ENCODE peak calls at places on chromosomes 16 and 17, in ten cellular contexts. N, R, T, G, O, E, K, Q, L and Z are unnamed samples.
A peak's percentile ranks its signal among the peaks of the same experiment; 100 is the strongest.

GRCh38 chr17:62720126-62720850 is 87.8 kb downstream of the MARCHF10 start:
- DNase-seq in N (no peak), R (no peak), T (no peak), G (peak; percentile 49), O (no peak), E (no peak), K (peak; percentile 18), Q (no peak), L (no peak), Z (no peak)

GRCh38 chr17:40100419-40100668 is at the start of gene NR1D1:
- DNase-seq in N (no peak), R (no peak), T (no peak), G (no peak), O (no peak), E (no peak), K (no peak), Q (no peak), L (no peak), Z (no peak)

GRCh38 chr17:2122641-2123302 is 67.9 kb downstream of the HIC1 start:
- DNase-seq in N (peak; percentile 49), R (no peak), T (peak; percentile 56), G (peak; percentile 81), O (no peak), E (no peak), K (no peak), Q (peak; percentile 68), L (peak; percentile 63), Z (no peak)

GRCh38 chr17:10968007-10968406 is 130.1 kb upstream of the PIRT start:
- DNase-seq in N (no peak), R (no peak), T (no peak), G (no peak), O (no peak), E (no peak), K (no peak), Q (no peak), L (no peak), Z (no peak)

GRCh38 chr17:41734949-41735313 is 488 bp upstream of the HAP1 start:
- DNase-seq in N (no peak), R (no peak), T (no peak), G (no peak), O (no peak), E (no peak), K (no peak), Q (no peak), L (no peak), Z (no peak)

GRCh38 chr17:57874058-57874419 is 24.2 kb upstream of the MRPS23 start:
- DNase-seq in N (no peak), R (no peak), T (no peak), G (no peak), O (no peak), E (no peak), K (no peak), Q (no peak), L (no peak), Z (no peak)

GRCh38 chr17:45098081-45098868 is 34.0 kb downstream of the PLCD3 start:
- DNase-seq in N (no peak), R (no peak), T (no peak), G (peak; percentile 25), O (no peak), E (no peak), K (no peak), Q (no peak), L (no peak), Z (no peak)

GRCh38 chr16:55329791-55330190 is 5.8 kb downstream of the IRX6 start:
- DNase-seq in N (no peak), R (no peak), T (no peak), G (no peak), O (no peak), E (no peak), K (no peak), Q (no peak), L (no peak), Z (no peak)

GRCh38 chr16:70746708-70747424 is 54.1 kb downstream of the VAC14 start:
- DNase-seq in N (no peak), R (peak; percentile 90), T (no peak), G (peak; percentile 85), O (no peak), E (no peak), K (peak; percentile 94), Q (peak; percentile 76), L (peak; percentile 75), Z (no peak)
- TF ChIP-seq CTCF in N (no peak), R (no peak), T (no peak), G (no peak), O (no peak), E (no peak), K (no peak), Q (no peak), L (no peak), Z (no peak)

DNA sequence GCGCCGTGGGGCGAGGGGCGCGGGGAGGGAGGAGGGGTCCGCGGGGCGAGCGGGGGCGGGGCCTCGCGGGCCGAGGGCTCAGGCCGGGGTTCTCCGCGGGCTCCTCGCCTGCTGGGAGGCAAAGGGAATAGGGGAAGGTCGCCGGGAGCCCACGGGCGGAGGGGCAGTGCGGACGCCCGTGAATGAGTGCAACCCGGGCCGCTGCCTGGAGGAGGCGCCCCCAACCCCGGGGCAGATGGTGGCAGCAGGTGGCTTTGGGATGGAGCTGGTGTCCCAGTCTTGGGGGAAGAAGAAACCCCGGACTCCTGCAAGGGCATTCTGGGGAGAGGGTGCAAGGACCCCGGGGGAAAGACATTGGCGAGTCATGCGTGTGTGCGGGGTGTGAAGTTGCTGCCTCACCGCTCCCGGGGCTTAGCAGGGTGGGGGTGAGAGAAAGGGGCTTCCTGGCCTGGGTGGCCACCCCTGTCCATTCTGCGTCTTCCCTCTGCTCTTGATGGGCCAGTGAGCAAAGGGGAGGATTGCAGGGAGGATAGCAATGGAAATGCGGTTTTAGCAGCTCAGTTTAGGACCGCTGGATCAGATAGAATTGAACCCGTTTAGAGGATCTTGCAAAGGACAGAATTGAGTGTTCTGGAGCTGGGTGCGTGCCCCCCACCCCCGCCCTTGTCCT is 508 bp downstream of the KIAA0513 start:
- DNase-seq in N (no peak), R (no peak), T (no peak), G (no peak), O (peak; percentile 13), E (no peak), K (peak; percentile 50), Q (no peak), L (no peak), Z (no peak)
- TF ChIP-seq CTCF in N (no peak), R (no peak), T (peak; percentile 30), G (peak; percentile 9), O (no peak), E (peak; percentile 47), K (peak; percentile 46), Q (no peak), L (no peak), Z (peak; percentile 38)

GRCh38 chr16:70294385-70295029 is 4.5 kb upstream of the DDX19B start:
- DNase-seq in N (no peak), R (no peak), T (no peak), G (no peak), O (no peak), E (no peak), K (no peak), Q (no peak), L (no peak), Z (no peak)

GRCh38 chr16:70301121-70301520 is 2.1 kb downstream of the DDX19B start:
- DNase-seq in N (no peak), R (no peak), T (no peak), G (no peak), O (no peak), E (no peak), K (no peak), Q (no peak), L (no peak), Z (no peak)

GRCh38 chr16:70302745-70303144 is 3.8 kb downstream of the DDX19B start:
- DNase-seq in N (no peak), R (no peak), T (no peak), G (peak; percentile 25), O (no peak), E (no peak), K (no peak), Q (no peak), L (no peak), Z (no peak)

GRCh38 chr16:70295634-70296033 is 3.4 kb upstream of the DDX19B start:
- DNase-seq in N (no peak), R (no peak), T (no peak), G (no peak), O (no peak), E (no peak), K (no peak), Q (no peak), L (no peak), Z (no peak)

DNA sequence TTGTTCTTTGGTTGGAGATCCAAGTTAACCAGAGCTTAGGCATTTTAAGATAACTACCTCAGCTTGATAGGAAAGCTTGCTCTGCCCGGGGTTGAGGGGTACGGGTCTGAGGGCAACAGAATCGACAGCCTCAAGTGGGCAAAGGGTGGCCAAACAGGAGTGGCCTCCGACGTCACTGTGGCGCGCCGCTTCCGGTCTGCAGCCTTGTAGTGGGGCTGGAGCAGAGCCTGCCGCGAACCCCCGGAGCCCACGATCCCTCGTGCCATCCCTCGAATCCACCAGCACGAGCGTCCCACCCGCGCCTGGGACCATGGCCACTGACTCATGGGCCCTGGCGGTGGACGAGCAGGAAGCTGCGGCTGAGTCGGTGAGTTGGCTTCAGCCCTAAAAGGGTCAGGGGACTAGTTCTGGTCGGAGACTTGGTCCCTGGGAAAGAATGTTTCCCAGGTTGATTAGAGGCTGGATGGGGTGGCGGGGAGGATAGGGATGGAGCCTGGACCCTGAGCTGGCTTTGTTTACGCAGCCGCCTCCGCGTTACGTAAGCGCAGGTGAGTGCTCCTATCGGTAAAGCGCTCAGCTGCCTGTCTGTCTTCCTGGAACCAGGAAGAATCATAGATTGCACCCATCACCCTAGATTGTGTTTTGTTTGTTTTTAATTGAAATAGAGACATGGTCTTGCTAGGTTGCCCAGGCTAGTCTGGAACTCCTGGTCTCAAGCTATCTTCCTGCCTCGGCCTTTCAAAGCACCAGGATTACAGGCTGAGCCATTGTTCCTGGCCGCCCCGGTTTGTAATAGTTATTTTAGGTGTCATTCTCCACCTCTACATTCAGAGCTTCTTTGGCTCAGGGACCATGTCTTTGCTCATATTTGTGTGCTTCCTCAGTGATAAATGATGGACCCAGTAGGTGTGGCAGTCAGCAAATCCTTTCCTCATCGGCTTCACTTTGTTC is at the start of gene DDX19B:
- DNase-seq in N (peak; percentile 61), R (peak; percentile 55), T (peak; percentile 90), G (peak; percentile 76), O (peak; percentile 47), E (peak; percentile 88), K (peak; percentile 86), Q (peak; percentile 75), L (peak; percentile 71), Z (peak; percentile 27)
- TF ChIP-seq CTCF in N (no peak), R (no peak), T (no peak), G (peak; percentile 15), O (no peak), E (no peak), K (no peak), Q (no peak), L (no peak), Z (no peak)

DNA sequence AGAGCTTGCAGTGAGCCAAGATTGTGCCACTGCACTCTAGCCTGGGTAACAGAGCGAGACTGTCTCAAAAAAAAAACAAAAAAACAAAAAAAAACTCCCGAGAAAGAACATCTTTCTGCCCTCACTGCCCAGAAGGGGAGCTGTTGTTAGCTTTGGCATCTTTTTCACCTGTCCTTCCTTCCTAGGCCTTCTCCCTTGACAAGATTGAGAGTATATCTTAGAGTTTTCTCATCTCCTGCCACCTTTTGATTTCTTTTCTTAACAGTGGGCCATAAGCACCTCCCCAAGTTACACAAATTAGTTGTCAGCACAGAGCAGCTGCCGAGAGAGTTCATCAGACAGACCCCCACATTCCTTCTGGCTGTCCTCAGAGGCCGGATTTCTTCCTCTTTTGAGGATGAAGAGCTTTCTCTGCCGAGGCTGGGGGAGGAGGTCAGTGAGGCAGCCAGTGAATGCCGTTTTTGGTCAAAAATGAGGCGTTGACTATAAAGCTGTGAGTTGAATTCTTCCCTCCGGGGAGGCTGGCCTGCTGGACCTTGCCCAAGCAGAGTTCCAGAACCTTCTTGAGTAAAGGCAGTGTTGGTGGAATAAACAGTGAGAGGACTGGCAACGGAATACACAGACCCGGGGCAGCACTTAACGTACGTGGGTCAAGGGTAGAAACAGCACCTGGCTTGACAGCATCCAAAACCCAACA is 127.0 kb downstream of the ABCC6 start:
- DNase-seq in N (no peak), R (no peak), T (no peak), G (no peak), O (no peak), E (no peak), K (no peak), Q (peak; percentile 84), L (peak; percentile 82), Z (no peak)
- TF ChIP-seq CTCF in N (no peak), R (no peak), T (peak; percentile 41), G (peak; percentile 9), O (no peak), E (peak; percentile 44), K (no peak), Q (peak; percentile 24), L (no peak), Z (peak; percentile 38)